ENCODE peak calls at places on chromosomes 13 and 19, in four cellular contexts. F is IMR-90, J is mucosa of descending colon, Z is vagina. I is an unnamed sample. For H3K9me3, the result is how much of the 10 kb centered on the place peaks cover.

GRCh38 chr13:75226092-75226491 is 255.9 kb downstream of the TBC1D4 start:
- DNase-seq in F (no peak), J (no peak), Z (no peak), I (no peak)

GRCh38 chr19:13031917-13032623 is 36.8 kb downstream of the NFIX start:
- DNase-seq in F (peak), J (no peak), Z (no peak), I (no peak)

GRCh38 chr13:87999141-87999765 is 328.1 kb downstream of the SLITRK5 start:
- DNase-seq in F (peak), J (no peak), Z (no peak), I (no peak)

GRCh38 chr19:18700501-18701249 is 17.2 kb downstream of the CRTC1 start:
- DNase-seq in F (peak), J (peak), Z (no peak), I (peak)

GRCh38 chr19:19568802-19569756 is 31.0 kb downstream of the CILP2 start:
- DNase-seq in F (peak), J (no peak), Z (no peak), I (no peak)

GRCh38 chr13:51938454-51938853 is 72.8 kb downstream of the ATP7B start:
- DNase-seq in F (no peak), J (no peak), Z (no peak), I (no peak)

GRCh38 chr19:37989855-37990254 is 82.8 kb downstream of the SIPA1L3 start:
- DNase-seq in F (no peak), J (no peak), Z (no peak), I (no peak)

GRCh38 chr19:29679598-29680210 is 14.4 kb downstream of the PLEKHF1 start:
- DNase-seq in F (no peak), J (no peak), Z (no peak), I (no peak)

GRCh38 chr13:110070046-110070445 is 236.9 kb downstream of the COL4A1 start:
- DNase-seq in F (no peak), J (no peak), Z (no peak), I (no peak)

GRCh38 chr13:43815204-43815603 is 28.4 kb upstream of the ENOX1 start:
- DNase-seq in F (peak), J (no peak), Z (no peak), I (no peak)

GRCh38 chr19:11296264-11296663 is 304 bp downstream of the TSPAN16 start:
- DNase-seq in F (no peak), J (no peak), Z (peak), I (no peak)

GRCh38 chr13:61339054-61339621 is 76.5 kb downstream of the PCDH20 start:
- DNase-seq in F (no peak), J (peak), Z (no peak), I (no peak)

GRCh38 chr19:17555929-17556813 is 722 bp downstream of the COLGALT1 start:
- DNase-seq in F (peak), J (peak), Z (no peak), I (peak)

GRCh38 chr19:47111081-47111589 is 2.4 kb downstream of the ZC3H4 start:
- DNase-seq in F (no peak), J (peak), Z (no peak), I (peak)

GRCh38 chr13:57673197-57673596 is 41.7 kb downstream of the PCDH17 start:
- DNase-seq in F (no peak), J (no peak), Z (no peak), I (no peak)

GRCh38 chr19:53909471-53910169 is 542 bp downstream of the CACNG7 start:
- DNase-seq in F (no peak), J (no peak), Z (no peak), I (no peak)

GRCh38 chr19:12838182-12838890 is at the start of gene MAST1:
- DNase-seq in F (no peak), J (peak), Z (no peak), I (peak)

GRCh38 chr19:40921005-40921897 is 39.2 kb upstream of the CYP2A7 start:
- DNase-seq in F (no peak), J (peak), Z (no peak), I (no peak)

GRCh38 chr13:46359731-46360130 is 27.3 kb downstream of the RUBCNL start:
- DNase-seq in F (peak), J (no peak), Z (no peak), I (no peak)

GRCh38 chr19:29535432-29535831 is 9.6 kb downstream of the VSTM2B start:
- DNase-seq in F (no peak), J (no peak), Z (no peak), I (no peak)

GRCh38 chr13:99959538-99960230 is 11.9 kb downstream of the ZIC5 start:
- DNase-seq in F (no peak), J (no peak), Z (no peak), I (no peak)

GRCh38 chr13:37729876-37730275 is 131.3 kb upstream of the POSTN start:
- DNase-seq in F (no peak), J (no peak), Z (no peak), I (no peak)

GRCh38 chr13:82800391-82800790 is 1081.9 kb downstream of the SLITRK1 start:
- DNase-seq in F (no peak), J (no peak), Z (no peak), I (no peak)

GRCh38 chr19:50047686-50048085 is 21.9 kb downstream of the ZNF473 start:
- DNase-seq in F (peak), J (no peak), Z (no peak), I (no peak)

GRCh38 chr13:33188093-33188882 is 97.3 kb downstream of the STARD13 start:
- DNase-seq in F (peak), J (no peak), Z (no peak), I (no peak)

GRCh38 chr13:105907319-105908019 is 628.0 kb downstream of the EFNB2 start:
- DNase-seq in F (no peak), J (no peak), Z (no peak), I (no peak)

DNA sequence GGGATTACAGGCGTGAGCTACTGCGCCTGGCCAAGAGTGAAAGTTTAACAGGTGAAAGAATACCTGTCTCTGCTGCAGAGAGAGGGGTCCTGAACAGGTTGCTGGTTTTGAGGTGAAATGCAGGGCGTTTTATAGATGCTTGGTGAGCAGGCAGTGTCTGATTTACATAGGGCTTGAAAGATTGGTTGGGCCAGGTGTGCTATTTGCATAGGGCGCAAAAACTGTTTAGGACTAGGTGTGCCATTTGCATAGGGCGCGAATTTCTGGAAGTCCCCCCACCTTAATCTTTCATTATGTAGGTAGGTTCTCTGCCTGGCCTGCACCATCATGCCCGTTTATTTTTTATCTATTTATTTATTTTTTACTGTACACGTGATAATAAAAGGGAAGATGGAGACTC is 4.5 kb upstream of the NDUFB7 start:
- DNase-seq in F (no peak), J (no peak), Z (no peak), I (no peak)
- H3K9me3 ChIP-seq in F (under half), J (under half), Z (under half), I (under half)

DNA sequence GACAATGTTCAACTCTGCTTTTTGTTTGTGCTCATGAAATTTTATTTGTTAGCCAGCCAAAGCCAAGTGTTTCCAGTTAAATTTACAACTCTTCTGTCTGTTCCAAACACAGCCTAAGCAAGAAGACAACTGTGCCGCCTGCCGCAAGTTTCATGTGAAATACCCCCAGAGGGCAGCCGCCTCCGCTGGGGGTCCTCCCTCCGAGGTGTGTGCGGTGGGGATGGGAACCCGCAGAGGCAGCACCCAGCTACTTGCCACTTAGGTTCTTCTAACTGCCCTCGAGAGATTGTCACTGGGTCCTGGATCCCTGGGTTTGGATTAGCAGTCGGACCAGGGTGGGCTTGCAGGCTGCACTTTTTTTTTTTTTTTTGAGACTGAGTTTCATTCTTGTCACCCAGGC is 28.5 kb downstream of the ATP11A start:
- DNase-seq in F (no peak), J (no peak), Z (no peak), I (no peak)
- H3K9me3 ChIP-seq in F (under half), J (under half), Z (under half), I (under half)

DNA sequence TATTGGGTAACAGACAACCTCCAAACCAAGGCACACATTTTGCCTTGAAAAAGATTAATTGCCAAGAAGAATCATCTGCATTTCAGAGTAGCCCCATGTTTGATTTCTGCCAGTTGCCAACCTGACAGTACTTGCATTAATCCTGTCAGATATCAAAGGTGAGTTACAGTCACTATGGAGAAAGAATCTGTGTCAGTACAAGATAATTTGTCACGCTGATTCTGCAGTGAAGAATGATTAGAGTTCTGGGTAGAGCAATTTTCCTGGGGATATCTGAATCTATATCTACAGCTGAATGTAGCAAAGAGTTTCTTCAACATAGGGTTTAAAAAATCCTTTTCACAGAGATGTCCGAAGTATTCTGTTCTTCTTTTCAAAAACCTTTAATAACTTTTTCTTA is 150.7 kb downstream of the AKAP11 start:
- DNase-seq in F (no peak), J (no peak), Z (no peak), I (no peak)
- H3K9me3 ChIP-seq in F (under half), J (under half), Z (under half), I (under half)

GRCh38 chr19:8915997-8916396 is 83.8 kb downstream of the MBD3L1 start:
- DNase-seq in F (no peak), J (no peak), Z (no peak), I (no peak)
- H3K9me3 ChIP-seq in F (under half), J (under half), Z (under half), I (under half)

DNA sequence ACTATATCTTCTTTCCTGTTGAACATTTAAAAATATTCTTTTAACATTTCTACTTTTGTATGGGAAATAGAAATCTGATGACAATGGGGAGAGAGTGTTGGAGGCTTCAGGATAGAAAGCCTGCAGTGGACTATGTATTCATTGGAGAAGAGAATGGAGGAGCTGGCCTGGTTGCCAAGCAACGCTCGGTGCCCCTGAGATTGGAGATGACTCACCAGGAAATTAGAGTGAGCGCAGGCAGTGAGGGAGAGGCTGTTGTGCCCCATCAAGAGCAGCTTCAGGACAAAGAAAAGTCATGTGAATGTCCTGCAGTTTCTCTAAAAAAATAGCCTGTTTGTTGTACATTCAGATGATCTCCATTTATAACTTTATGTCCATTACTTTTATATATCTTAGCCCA is 48.7 kb upstream of the ZNF835 start:
- DNase-seq in F (no peak), J (no peak), Z (no peak), I (no peak)
- H3K9me3 ChIP-seq in F (under half), J (under half), Z (under half), I (under half)

DNA sequence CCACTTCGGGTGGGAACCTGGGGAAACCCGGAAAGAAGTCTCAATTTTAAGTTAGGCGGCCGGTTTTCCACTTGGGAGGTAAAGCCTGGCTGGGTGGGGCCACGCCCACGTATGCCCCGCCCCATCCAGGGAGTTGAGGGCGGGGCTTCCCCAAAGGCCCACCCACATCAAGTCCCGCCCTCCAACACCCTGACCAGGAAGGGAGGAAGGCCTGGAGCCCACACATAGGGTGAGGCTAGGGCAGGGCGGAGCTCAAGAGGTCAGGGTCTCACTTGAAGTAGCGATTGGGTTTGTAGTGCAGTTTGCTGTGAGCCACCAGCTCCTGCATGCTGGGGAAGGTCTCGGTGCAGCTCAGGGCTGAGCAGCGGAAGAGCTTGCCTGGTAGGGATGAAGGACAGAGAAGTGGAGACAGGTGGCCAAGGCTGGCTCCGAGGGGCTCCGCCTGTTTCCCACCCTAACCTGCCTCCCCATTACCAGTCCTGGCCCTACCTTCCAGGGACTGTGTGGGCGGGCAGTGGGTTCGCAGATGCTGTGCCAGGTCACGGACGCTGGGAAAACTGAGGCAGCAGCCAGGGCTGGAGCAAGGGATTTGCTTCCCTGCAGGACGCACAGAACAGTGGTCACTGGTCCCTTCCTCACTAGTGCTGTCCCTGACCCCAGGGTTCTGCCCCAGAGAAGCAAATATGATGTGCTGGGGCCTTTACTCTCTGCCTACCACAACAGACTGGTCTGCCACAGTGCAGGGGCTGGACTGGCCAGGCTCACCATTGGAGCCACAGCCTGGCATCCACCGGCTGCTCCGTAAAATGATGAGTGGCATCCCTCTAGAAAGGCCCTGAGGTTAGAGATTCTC is 1.6 kb downstream of the ZNF414 start:
- DNase-seq in F (no peak), J (peak), Z (no peak), I (no peak)
- H3K9me3 ChIP-seq in F (under half), J (under half), Z (under half), I (under half)

GRCh38 chr19:56699552-56699951 is 28.0 kb upstream of the ZNF835 start:
- DNase-seq in F (no peak), J (no peak), Z (no peak), I (no peak)
- H3K9me3 ChIP-seq in F (under half), J (half or more), Z (under half), I (under half)

GRCh38 chr19:36894849-36895383 is 21.2 kb downstream of the ZNF829 start:
- DNase-seq in F (no peak), J (no peak), Z (no peak), I (no peak)

GRCh38 chr19:36891768-36892357 is 24.2 kb downstream of the ZNF829 start:
- DNase-seq in F (no peak), J (no peak), Z (no peak), I (no peak)
- H3K9me3 ChIP-seq in F (half or more), J (half or more), Z (half or more), I (half or more)

DNA sequence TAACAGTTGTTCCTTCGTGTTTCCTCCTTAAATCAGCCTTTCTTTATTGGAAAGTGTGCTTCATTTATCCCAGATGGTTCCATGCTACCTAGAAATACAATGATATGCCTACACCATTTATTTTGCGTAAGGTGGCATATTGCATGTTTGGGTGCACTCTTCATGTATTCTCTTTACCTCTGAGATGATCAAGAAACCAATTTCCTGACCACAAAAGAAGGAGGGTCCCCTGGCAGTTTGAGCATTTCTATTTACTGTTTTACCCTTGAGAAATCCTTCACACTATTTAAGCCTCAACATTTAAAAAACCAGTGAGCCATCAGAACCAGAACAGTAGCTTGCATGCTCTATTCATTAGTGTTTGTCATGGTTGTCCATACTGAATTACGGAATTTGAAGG is 354.0 kb downstream of the MTUS2 start:
- DNase-seq in F (no peak), J (no peak), Z (no peak), I (no peak)
- H3K9me3 ChIP-seq in F (under half), J (under half), Z (under half), I (under half)